ENCODE peak calls at places on chromosomes 5 and 9, in six cellular contexts. Y is cardiac muscle cell, C is fibroblast of lung, G is heart right ventricle, A is mucosa of descending colon, M is ovary. R is an unnamed sample. For H3K4me1 and H3K36me3, the result is how much of the 10 kb centered on the place peaks cover.

GRCh38 chr5:42840842-42841574 is 29.3 kb upstream of the SELENOP start:
- DNase-seq in Y (no peak), C (no peak), G (no peak), A (no peak), M (no peak), R (no peak)

GRCh38 chr9:127361561-127361960 is 35.4 kb upstream of the SLC2A8 start:
- DNase-seq in Y (no peak), C (no peak), G (no peak), A (no peak), M (no peak), R (peak)

GRCh38 chr5:96903300-96903699 is 27.0 kb downstream of the ERAP2 start:
- DNase-seq in Y (no peak), C (no peak), G (no peak), A (no peak), M (no peak), R (no peak)

GRCh38 chr9:127754099-127754760 is 19.1 kb upstream of the TOR2A start:
- DNase-seq in Y (peak), C (peak), G (no peak), A (no peak), M (no peak), R (no peak)

GRCh38 chr9:116572095-116572748 is 114.9 kb upstream of the TRIM32 start:
- DNase-seq in Y (peak), C (peak), G (peak), A (peak), M (peak), R (peak)

GRCh38 chr9:26950521-26950920 is 3.5 kb upstream of the PLAA start:
- DNase-seq in Y (no peak), C (no peak), G (no peak), A (no peak), M (no peak), R (no peak)

GRCh38 chr5:167804512-167805220 is 486.8 kb upstream of the WWC1 start:
- DNase-seq in Y (no peak), C (no peak), G (no peak), A (no peak), M (no peak), R (no peak)

GRCh38 chr9:15735083-15735974 is 182.5 kb downstream of the CCDC171 start:
- DNase-seq in Y (no peak), C (peak), G (no peak), A (no peak), M (no peak), R (no peak)

GRCh38 chr9:21590058-21590996 is 108.2 kb upstream of the IFNE start:
- DNase-seq in Y (no peak), C (peak), G (no peak), A (no peak), M (no peak), R (no peak)

GRCh38 chr9:15135167-15135792 is 171.7 kb downstream of the TTC39B start:
- DNase-seq in Y (peak), C (peak), G (peak), A (no peak), M (peak), R (peak)

GRCh38 chr9:135698236-135698635 is 1.0 kb downstream of the SOHLH1 start:
- DNase-seq in Y (no peak), C (no peak), G (no peak), A (no peak), M (no peak), R (no peak)

DNA sequence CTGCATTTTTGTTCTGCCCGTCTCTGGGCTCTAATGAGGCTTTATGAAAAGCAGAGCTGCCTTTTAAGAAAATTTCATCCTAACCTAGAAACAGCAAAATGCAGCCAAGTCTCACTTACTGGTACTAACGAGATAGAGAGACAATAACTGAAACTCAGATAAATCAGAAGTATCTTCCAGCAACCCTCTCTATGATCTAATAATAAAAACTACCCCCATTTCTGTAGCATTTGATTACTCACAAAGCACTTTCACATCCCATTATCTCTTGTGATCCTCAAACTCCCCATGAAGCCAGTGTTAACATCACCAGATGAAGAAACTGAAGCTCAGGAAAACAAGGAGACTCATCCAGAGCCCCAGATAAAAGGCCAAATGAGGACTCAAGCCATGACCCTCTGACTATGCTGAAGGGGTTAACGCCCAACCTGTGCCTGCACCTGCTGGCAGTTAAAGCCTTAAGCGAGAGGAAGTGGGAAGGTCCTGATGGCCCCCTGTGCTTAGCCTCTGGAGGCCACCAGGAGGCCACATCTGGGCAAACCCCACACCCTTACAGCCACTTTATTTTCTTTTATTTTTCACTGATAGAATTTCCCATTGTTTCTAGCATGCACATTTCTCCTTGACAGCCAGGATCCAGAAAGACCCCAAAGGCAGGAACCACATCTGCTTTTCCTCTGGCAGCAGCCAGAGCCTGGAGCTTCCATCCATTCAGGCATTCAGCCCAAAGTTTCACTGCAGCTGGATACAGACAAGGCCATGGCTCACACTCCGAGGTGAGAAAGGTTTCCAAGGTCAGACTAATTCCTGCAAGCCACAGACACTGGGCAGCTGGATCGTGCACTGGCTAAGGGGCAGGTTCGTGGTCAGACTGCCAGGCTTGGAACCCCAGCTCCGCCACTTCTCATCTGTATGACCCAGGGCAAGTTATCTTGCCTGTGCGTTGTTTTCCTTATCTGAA is 37.2 kb downstream of the SPOCK1 start:
- DNase-seq in Y (no peak), C (no peak), G (no peak), A (no peak), M (no peak), R (no peak)
- TF ChIP-seq CTCF in Y (peak), C (peak), G (no peak), A (no peak), M (no peak), R (no peak)

GRCh38 chr9:114910541-114910940 is 19.9 kb downstream of the TNFSF8 start:
- DNase-seq in Y (no peak), C (peak), G (no peak), A (no peak), M (no peak), R (no peak)
- H3K4me1 ChIP-seq in Y (under half), C (under half), G (under half), A (under half), M (under half), R (under half)

GRCh38 chr5:124554746-124555145 is 191.7 kb downstream of the ZNF608 start:
- DNase-seq in Y (peak), C (peak), G (no peak), A (no peak), M (no peak), R (no peak)
- H3K36me3 ChIP-seq in Y (under half), C (under half), G (under half), A (under half), M (under half), R (under half)

DNA sequence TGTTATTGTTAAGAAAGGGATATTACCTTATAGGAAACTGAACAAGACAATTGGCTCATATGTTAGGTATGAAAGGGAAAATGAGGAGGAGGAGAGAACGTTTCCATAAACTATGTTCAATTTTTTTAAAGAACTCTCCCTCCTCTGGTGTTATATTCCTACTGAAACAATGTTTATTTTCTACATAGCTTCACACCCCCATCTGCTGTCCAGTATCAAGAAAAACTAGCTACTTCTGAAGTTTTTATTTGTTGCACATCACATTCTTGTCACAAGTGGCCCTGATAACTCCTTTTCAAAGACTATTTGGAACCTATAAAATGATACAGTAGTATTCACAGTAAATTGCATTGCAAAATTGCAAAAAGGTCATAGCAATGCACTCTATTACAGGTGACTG is 223.4 kb upstream of the FAM174A start:
- DNase-seq in Y (no peak), C (peak), G (no peak), A (no peak), M (no peak), R (no peak)
- TF ChIP-seq CTCF in Y (no peak), C (no peak), G (no peak), A (no peak), M (no peak), R (no peak)

GRCh38 chr5:68418680-68419079 is 203.1 kb downstream of the PIK3R1 start:
- DNase-seq in Y (no peak), C (no peak), G (no peak), A (no peak), M (no peak), R (no peak)

GRCh38 chr5:68419101-68419636 is 203.6 kb downstream of the PIK3R1 start:
- DNase-seq in Y (no peak), C (no peak), G (no peak), A (no peak), M (no peak), R (no peak)

GRCh38 chr5:68415177-68416085 is 199.9 kb downstream of the PIK3R1 start:
- DNase-seq in Y (no peak), C (no peak), G (peak), A (no peak), M (no peak), R (no peak)

GRCh38 chr5:68418230-68418629 is 202.7 kb downstream of the PIK3R1 start:
- DNase-seq in Y (peak), C (peak), G (no peak), A (no peak), M (no peak), R (no peak)

DNA sequence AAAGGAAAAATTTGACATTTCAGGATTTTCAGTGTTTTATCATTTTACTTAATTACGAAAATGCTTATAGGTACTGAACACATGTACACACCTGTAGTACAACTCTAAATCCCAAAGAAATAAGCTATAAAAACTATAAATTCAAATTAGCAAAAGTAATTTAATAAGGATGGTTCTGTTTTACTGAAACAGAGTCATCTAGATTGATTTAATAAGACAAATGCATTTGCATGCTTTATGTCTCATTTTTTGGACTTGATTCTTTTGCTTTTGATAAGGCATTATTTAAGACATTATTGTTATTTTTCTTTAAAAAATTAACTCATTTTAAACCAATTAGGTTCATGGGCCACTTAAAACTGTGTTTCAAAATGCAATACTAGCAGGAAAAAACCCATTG is 201.2 kb downstream of the PIK3R1 start:
- DNase-seq in Y (no peak), C (no peak), G (no peak), A (no peak), M (no peak), R (no peak)
- H3K4me1 ChIP-seq in Y (under half), C (under half), G (under half), A (under half), M (under half), R (under half)

GRCh38 chr5:16664368-16664767 is 47.6 kb upstream of the RETREG1 start:
- DNase-seq in Y (no peak), C (no peak), G (no peak), A (no peak), M (no peak), R (no peak)

GRCh38 chr5:16668194-16668593 is 51.4 kb upstream of the RETREG1 start:
- DNase-seq in Y (no peak), C (no peak), G (no peak), A (no peak), M (no peak), R (no peak)

GRCh38 chr5:16666861-16667481 is 50.2 kb upstream of the RETREG1 start:
- DNase-seq in Y (peak), C (no peak), G (peak), A (no peak), M (no peak), R (peak)

GRCh38 chr5:16665611-16666010 is 48.8 kb upstream of the RETREG1 start:
- DNase-seq in Y (no peak), C (no peak), G (no peak), A (no peak), M (no peak), R (no peak)

GRCh38 chr5:16666140-16666860 is 49.5 kb upstream of the RETREG1 start:
- DNase-seq in Y (no peak), C (no peak), G (no peak), A (no peak), M (no peak), R (peak)
- H3K36me3 ChIP-seq in Y (under half), C (under half), G (under half), A (under half), M (under half), R (under half)

R was measured in colonic mucosa.